ENCODE peak calls at places on chromosome 17, in six cellular contexts. K, C, Z, T, J and L are unnamed samples.
A peak's percentile ranks its signal among the peaks of the same experiment; 100 is the strongest.

GRCh38 chr17:70190959-70191805 is 21.9 kb downstream of the KCNJ2 start:
- DNase-seq in J (no peak), C (no peak), K (no peak), T (no peak), Z (no peak), L (no peak)

GRCh38 chr17:807146-808002 is 25.2 kb downstream of the MRM3 start:
- DNase-seq in K (no peak), C (no peak), T (no peak), J (no peak), Z (no peak), L (no peak)

GRCh38 chr17:78974635-78975591 is 4.8 kb downstream of the LGALS3BP start:
- DNase-seq in K (no peak), Z (peak; percentile 85), T (no peak), C (no peak), J (peak; percentile 78), L (no peak)

GRCh38 chr17:7177954-7178477 is 1.2 kb downstream of the ASGR1 start:
- DNase-seq in Z (no peak), K (peak; percentile 12), C (no peak), J (peak; percentile 56), T (no peak), L (no peak)

GRCh38 chr17:44587339-44587738 is 30.1 kb downstream of the FZD2 start:
- DNase-seq in T (no peak), K (peak; percentile 90), C (peak; percentile 92), J (peak; percentile 92), Z (no peak), L (no peak)

GRCh38 chr17:45013021-45013997 is 38.1 kb downstream of the DCAKD start:
- DNase-seq in Z (no peak), K (no peak), T (no peak), C (no peak), J (no peak), L (no peak)

GRCh38 chr17:74040729-74041128 is 162.7 kb upstream of the RPL38 start:
- DNase-seq in Z (no peak), T (no peak), K (no peak), C (no peak), J (no peak), L (no peak)

GRCh38 chr17:79620207-79621038 is 9.6 kb upstream of the RBFOX3 start:
- DNase-seq in C (no peak), Z (peak; percentile 6), K (no peak), J (no peak), T (no peak), L (no peak)

GRCh38 chr17:29573558-29573870 is 5.0 kb downstream of the TP53I13 start:
- DNase-seq in J (no peak), K (no peak), T (no peak), C (no peak), Z (no peak), L (no peak)

GRCh38 chr17:869567-870530 is 87.7 kb downstream of the MRM3 start:
- DNase-seq in T (no peak), Z (peak; percentile 90), C (no peak), J (peak; percentile 95), K (no peak), L (no peak)

GRCh38 chr17:30323262-30323894 is 10.5 kb downstream of the TMIGD1 start:
- DNase-seq in Z (no peak), T (no peak), J (no peak), C (peak; percentile 38), K (peak; percentile 14), L (no peak)

GRCh38 chr17:80101946-80102706 is 745 bp downstream of the GAA start:
- DNase-seq in K (no peak), J (peak; percentile 55), T (no peak), C (no peak), Z (peak; percentile 61), L (no peak)

GRCh38 chr17:42535400-42536047 is 517 bp upstream of the NAGLU start:
- DNase-seq in J (no peak), C (no peak), K (no peak), T (no peak), Z (peak; percentile 45), L (no peak)

GRCh38 chr17:27818311-27819170 is 18.2 kb upstream of the NOS2 start:
- DNase-seq in J (no peak), K (no peak), T (no peak), C (no peak), Z (no peak), L (no peak)

GRCh38 chr17:15341385-15341849 is at the start of gene TEKT3:
- DNase-seq in Z (peak; percentile 93), C (peak; percentile 23), J (peak; percentile 61), T (no peak), K (peak; percentile 78), L (peak; percentile 72)

GRCh38 chr17:39595928-39596327 is 11.8 kb downstream of the NEUROD2 start:
- DNase-seq in K (no peak), J (no peak), Z (no peak), T (no peak), C (no peak), L (no peak)